ENCODE peak calls at places on chromosomes 4 and X, in four cellular contexts. J, G, R and M are unnamed samples.
A peak's percentile ranks its signal among the peaks of the same experiment; 100 is the strongest.

GRCh38 chr4:86891785-86892638 is at the start of gene C4orf36:
- DNase-seq in J (peak; percentile 25), G (peak; percentile 74), R (peak; percentile 83), M (no peak)

GRCh38 chr4:62263454-62263853 is 1063.3 kb downstream of the ADGRL3 start:
- DNase-seq in J (no peak), R (no peak), G (no peak), M (no peak)

GRCh38 chrX:152641996-152642395 is 4.3 kb downstream of the GABRQ start:
- DNase-seq in R (no peak), G (peak; percentile 7), J (no peak), M (no peak)

GRCh38 chr4:84481077-84481878 is 17.8 kb downstream of the NKX6-1 start:
- DNase-seq in R (no peak), G (no peak), J (no peak), M (no peak)

GRCh38 chr4:151202851-151203455 is 74.0 kb upstream of the PRSS48 start:
- DNase-seq in J (no peak), R (no peak), G (no peak), M (no peak)

GRCh38 chrX:114798902-114799301 is 215.0 kb downstream of the HTR2C start:
- DNase-seq in R (no peak), J (no peak), G (peak; percentile 38), M (no peak)

GRCh38 chr4:142607976-142608375 is 238.1 kb downstream of the INPP4B start:
- DNase-seq in R (no peak), G (no peak), J (peak; percentile 36), M (no peak)

GRCh38 chr4:37769590-37769989 is 56.9 kb upstream of the PGM2 start:
- DNase-seq in R (no peak), G (no peak), J (no peak), M (no peak)

GRCh38 chr4:54731552-54731951 is 73.8 kb downstream of the KIT start:
- DNase-seq in G (no peak), R (no peak), J (no peak), M (peak; percentile 35)

GRCh38 chr4:6319530-6320150 is 50.0 kb downstream of the WFS1 start:
- DNase-seq in J (no peak), R (no peak), G (no peak), M (no peak)

GRCh38 chrX:46572295-46572936 is 1.1 kb upstream of the CHST7 start:
- DNase-seq in G (no peak), J (no peak), R (peak; percentile 6), M (no peak)

GRCh38 chrX:50638123-50638522 is 167.5 kb upstream of the DGKK start:
- DNase-seq in R (no peak), G (no peak), J (no peak), M (no peak)

GRCh38 chr4:8188743-8189550 is 10.1 kb upstream of the SH3TC1 start:
- DNase-seq in G (no peak), J (peak; percentile 74), R (peak; percentile 89), M (no peak)

GRCh38 chr4:48360285-48360965 is 19.1 kb downstream of the SLAIN2 start:
- DNase-seq in R (no peak), J (no peak), G (peak; percentile 84), M (peak; percentile 38)

GRCh38 chr4:2333356-2333841 is 71.5 kb upstream of the MXD4 start:
- DNase-seq in J (no peak), G (no peak), R (no peak), M (no peak)

GRCh38 chr4:73007526-73008100 is 61.9 kb downstream of the COX18 start:
- DNase-seq in G (no peak), J (no peak), R (no peak), M (no peak)

GRCh38 chr4:168557658-168558057 is 60.8 kb downstream of the PALLD start:
- DNase-seq in G (no peak), J (no peak), R (no peak), M (no peak)

GRCh38 chr4:6280365-6280996 is 10.8 kb downstream of the WFS1 start:
- DNase-seq in R (no peak), G (no peak), J (no peak), M (no peak)

GRCh38 chr4:150625033-150625432 is 43.1 kb downstream of the MAB21L2 start:
- DNase-seq in R (no peak), G (no peak), J (no peak), M (no peak)

GRCh38 chr4:39613093-39613656 is 25.5 kb downstream of the SMIM14 start:
- DNase-seq in J (no peak), G (peak; percentile 49), R (no peak), M (no peak)

GRCh38 chr4:88018471-88018870 is 11.0 kb downstream of the PKD2 start:
- DNase-seq in G (peak; percentile 84), J (no peak), R (no peak), M (no peak)

GRCh38 chr4:58061967-58062366 is 951.8 kb upstream of the IGFBP7 start:
- DNase-seq in G (no peak), R (no peak), J (no peak), M (peak; percentile 22)

GRCh38 chr4:124754671-124755070 is 42.1 kb upstream of the ANKRD50 start:
- DNase-seq in R (no peak), G (peak; percentile 45), J (no peak), M (no peak)

GRCh38 chrX:124736553-124737240 is 390.3 kb downstream of the SH2D1A start:
- DNase-seq in J (peak; percentile 8), R (peak; percentile 70), G (no peak), M (no peak)

GRCh38 chr4:8690811-8691775 is 98.5 kb downstream of the CPZ start:
- DNase-seq in J (no peak), G (no peak), R (no peak), M (no peak)

GRCh38 chr4:16897351-16897750 is 1.1 kb downstream of the LDB2 start:
- DNase-seq in G (peak; percentile 44), J (no peak), R (no peak), M (no peak)

GRCh38 chr4:139658185-139658584 is 7.4 kb upstream of the MGST2 start:
- DNase-seq in J (no peak), G (no peak), R (no peak), M (no peak)

GRCh38 chr4:24643774-24644520 is 59.6 kb upstream of the DHX15 start:
- DNase-seq in R (no peak), J (no peak), G (peak; percentile 49), M (no peak)

GRCh38 chr4:18444286-18444685 is 422.7 kb upstream of the LCORL start:
- DNase-seq in R (no peak), G (no peak), J (no peak), M (no peak)

GRCh38 chrX:84133023-84133422 is 55.0 kb downstream of the RPS6KA6 start:
- DNase-seq in R (no peak), G (peak; percentile 12), J (no peak), M (no peak)

GRCh38 chr4:92198711-92199110 is 105.1 kb upstream of the GRID2 start:
- DNase-seq in J (no peak), R (no peak), G (peak; percentile 33), M (no peak)

GRCh38 chr4:68361146-68361589 is 11.3 kb upstream of the YTHDC1 start:
- DNase-seq in G (peak; percentile 75), J (no peak), R (no peak), M (no peak)

GRCh38 chrX:150363561-150364346 is 637 bp downstream of the MAMLD1 start:
- DNase-seq in R (no peak), J (no peak), G (peak; percentile 73), M (no peak)

GRCh38 chr4:26178874-26179273 is 141.9 kb upstream of the RBPJ start:
- DNase-seq in G (peak; percentile 41), R (no peak), J (no peak), M (no peak)

GRCh38 chrX:104852241-104852640 is 286.2 kb downstream of the IL1RAPL2 start:
- DNase-seq in G (no peak), J (no peak), R (no peak), M (no peak)

GRCh38 chrX:15680401-15680800 is 15.8 kb upstream of the CLTRN start:
- DNase-seq in J (no peak), R (no peak), G (peak; percentile 2), M (no peak)